ENCODE peak calls at places on chromosome 18, in seven cellular contexts. One of them, this sample, is unnamed.

GRCh38 chr18:24930974-24931373 is 421.0 kb downstream of the ZNF521 start:
- DNase-seq in effector CD4-positive, alpha-beta T cell: no peak
- DNase-seq in choroid plexus epithelial cell: no peak
- DNase-seq in left ventricle myocardium superior: no peak
- DNase-seq in lower lobe of right lung: no peak
- DNase-seq in 8988T: no peak
- DNase-seq in Peyer's patch: no peak
- DNase-seq in this sample: no peak

GRCh38 chr18:44392933-44393332 is 287.8 kb upstream of the SETBP1 start:
- DNase-seq in effector CD4-positive, alpha-beta T cell: no peak
- DNase-seq in choroid plexus epithelial cell: no peak
- DNase-seq in left ventricle myocardium superior: no peak
- DNase-seq in lower lobe of right lung: no peak
- DNase-seq in 8988T: no peak
- DNase-seq in Peyer's patch: no peak
- DNase-seq in this sample: no peak

GRCh38 chr18:61980355-61980754 is 87.5 kb upstream of the RNF152 start:
- DNase-seq in effector CD4-positive, alpha-beta T cell: no peak
- DNase-seq in choroid plexus epithelial cell: peak
- DNase-seq in left ventricle myocardium superior: no peak
- DNase-seq in lower lobe of right lung: no peak
- DNase-seq in 8988T: no peak
- DNase-seq in Peyer's patch: no peak
- DNase-seq in this sample: no peak

GRCh38 chr18:55549474-55550104 is 38.4 kb downstream of the TCF4 start:
- DNase-seq in effector CD4-positive, alpha-beta T cell: no peak
- DNase-seq in choroid plexus epithelial cell: no peak
- DNase-seq in left ventricle myocardium superior: no peak
- DNase-seq in lower lobe of right lung: no peak
- DNase-seq in 8988T: no peak
- DNase-seq in Peyer's patch: no peak
- DNase-seq in this sample: no peak

GRCh38 chr18:66495844-66496243 is 108.0 kb downstream of the CDH19 start:
- DNase-seq in effector CD4-positive, alpha-beta T cell: no peak
- DNase-seq in choroid plexus epithelial cell: peak
- DNase-seq in left ventricle myocardium superior: peak
- DNase-seq in lower lobe of right lung: peak
- DNase-seq in 8988T: no peak
- DNase-seq in Peyer's patch: peak
- DNase-seq in this sample: no peak

GRCh38 chr18:79476918-79477685 is 81.4 kb downstream of the NFATC1 start:
- DNase-seq in effector CD4-positive, alpha-beta T cell: no peak
- DNase-seq in choroid plexus epithelial cell: no peak
- DNase-seq in left ventricle myocardium superior: peak
- DNase-seq in lower lobe of right lung: no peak
- DNase-seq in 8988T: no peak
- DNase-seq in Peyer's patch: no peak
- DNase-seq in this sample: no peak

GRCh38 chr18:48719988-48720654 is 181.3 kb downstream of the CTIF start:
- DNase-seq in effector CD4-positive, alpha-beta T cell: no peak
- DNase-seq in choroid plexus epithelial cell: no peak
- DNase-seq in left ventricle myocardium superior: no peak
- DNase-seq in lower lobe of right lung: no peak
- DNase-seq in 8988T: no peak
- DNase-seq in Peyer's patch: no peak
- DNase-seq in this sample: no peak

GRCh38 chr18:46452820-46453219 is 204.2 kb downstream of the LOXHD1 start:
- DNase-seq in effector CD4-positive, alpha-beta T cell: no peak
- DNase-seq in choroid plexus epithelial cell: peak
- DNase-seq in left ventricle myocardium superior: no peak
- DNase-seq in lower lobe of right lung: no peak
- DNase-seq in 8988T: peak
- DNase-seq in Peyer's patch: no peak
- DNase-seq in this sample: no peak

GRCh38 chr18:41989508-41989907 is 34.5 kb downstream of the PIK3C3 start:
- DNase-seq in effector CD4-positive, alpha-beta T cell: no peak
- DNase-seq in choroid plexus epithelial cell: no peak
- DNase-seq in left ventricle myocardium superior: no peak
- DNase-seq in lower lobe of right lung: no peak
- DNase-seq in 8988T: no peak
- DNase-seq in Peyer's patch: no peak
- DNase-seq in this sample: no peak

GRCh38 chr18:37253424-37254255 is 312.0 kb downstream of the CELF4 start:
- DNase-seq in effector CD4-positive, alpha-beta T cell: no peak
- DNase-seq in choroid plexus epithelial cell: no peak
- DNase-seq in left ventricle myocardium superior: peak
- DNase-seq in lower lobe of right lung: peak
- DNase-seq in 8988T: no peak
- DNase-seq in Peyer's patch: no peak
- DNase-seq in this sample: no peak

GRCh38 chr18:25517881-25518715 is 166.1 kb upstream of the ZNF521 start:
- DNase-seq in effector CD4-positive, alpha-beta T cell: no peak
- DNase-seq in choroid plexus epithelial cell: no peak
- DNase-seq in left ventricle myocardium superior: no peak
- DNase-seq in lower lobe of right lung: no peak
- DNase-seq in 8988T: no peak
- DNase-seq in Peyer's patch: no peak
- DNase-seq in this sample: no peak

GRCh38 chr18:25109484-25109883 is 242.5 kb downstream of the ZNF521 start:
- DNase-seq in effector CD4-positive, alpha-beta T cell: no peak
- DNase-seq in choroid plexus epithelial cell: peak
- DNase-seq in left ventricle myocardium superior: no peak
- DNase-seq in lower lobe of right lung: no peak
- DNase-seq in 8988T: no peak
- DNase-seq in Peyer's patch: no peak
- DNase-seq in this sample: no peak

GRCh38 chr18:48186084-48186798 is 222.9 kb downstream of the ZBTB7C start:
- DNase-seq in effector CD4-positive, alpha-beta T cell: no peak
- DNase-seq in choroid plexus epithelial cell: no peak
- DNase-seq in left ventricle myocardium superior: no peak
- DNase-seq in lower lobe of right lung: no peak
- DNase-seq in 8988T: no peak
- DNase-seq in Peyer's patch: no peak
- DNase-seq in this sample: no peak

GRCh38 chr18:12278765-12279682 is 24.9 kb downstream of the CIDEA start:
- DNase-seq in effector CD4-positive, alpha-beta T cell: no peak
- DNase-seq in choroid plexus epithelial cell: peak
- DNase-seq in left ventricle myocardium superior: peak
- DNase-seq in lower lobe of right lung: peak
- DNase-seq in 8988T: peak
- DNase-seq in Peyer's patch: peak
- DNase-seq in this sample: no peak

GRCh38 chr18:32576296-32576916 is 105.7 kb upstream of the GAREM1 start:
- DNase-seq in effector CD4-positive, alpha-beta T cell: no peak
- DNase-seq in choroid plexus epithelial cell: peak
- DNase-seq in left ventricle myocardium superior: no peak
- DNase-seq in lower lobe of right lung: no peak
- DNase-seq in 8988T: no peak
- DNase-seq in Peyer's patch: no peak
- DNase-seq in this sample: no peak

GRCh38 chr18:53421869-53422268 is 802.6 kb downstream of the MBD2 start:
- DNase-seq in effector CD4-positive, alpha-beta T cell: no peak
- DNase-seq in choroid plexus epithelial cell: no peak
- DNase-seq in left ventricle myocardium superior: no peak
- DNase-seq in lower lobe of right lung: no peak
- DNase-seq in 8988T: no peak
- DNase-seq in Peyer's patch: no peak
- DNase-seq in this sample: no peak

GRCh38 chr18:13036622-13037320 is 45.6 kb downstream of the CEP192 start:
- DNase-seq in effector CD4-positive, alpha-beta T cell: no peak
- DNase-seq in choroid plexus epithelial cell: peak
- DNase-seq in left ventricle myocardium superior: no peak
- DNase-seq in lower lobe of right lung: no peak
- DNase-seq in 8988T: no peak
- DNase-seq in Peyer's patch: no peak
- DNase-seq in this sample: no peak

GRCh38 chr18:7576685-7577084 is 9.6 kb downstream of the PTPRM start:
- DNase-seq in effector CD4-positive, alpha-beta T cell: no peak
- DNase-seq in choroid plexus epithelial cell: peak
- DNase-seq in left ventricle myocardium superior: no peak
- DNase-seq in lower lobe of right lung: no peak
- DNase-seq in 8988T: no peak
- DNase-seq in Peyer's patch: no peak
- DNase-seq in this sample: no peak

GRCh38 chr18:57439617-57439975 is 4.4 kb downstream of the ONECUT2 start:
- DNase-seq in effector CD4-positive, alpha-beta T cell: no peak
- DNase-seq in choroid plexus epithelial cell: no peak
- DNase-seq in left ventricle myocardium superior: no peak
- DNase-seq in lower lobe of right lung: no peak
- DNase-seq in 8988T: no peak
- DNase-seq in Peyer's patch: no peak
- DNase-seq in this sample: no peak

GRCh38 chr18:80228051-80228848 is 19.1 kb downstream of the PARD6G start:
- DNase-seq in effector CD4-positive, alpha-beta T cell: no peak
- DNase-seq in choroid plexus epithelial cell: no peak
- DNase-seq in left ventricle myocardium superior: no peak
- DNase-seq in lower lobe of right lung: no peak
- DNase-seq in 8988T: no peak
- DNase-seq in Peyer's patch: no peak
- DNase-seq in this sample: no peak

GRCh38 chr18:36352384-36352783 is 54.9 kb downstream of the FHOD3 start:
- DNase-seq in effector CD4-positive, alpha-beta T cell: no peak
- DNase-seq in choroid plexus epithelial cell: peak
- DNase-seq in left ventricle myocardium superior: no peak
- DNase-seq in lower lobe of right lung: no peak
- DNase-seq in 8988T: no peak
- DNase-seq in Peyer's patch: no peak
- DNase-seq in this sample: no peak

GRCh38 chr18:79965119-79965902 is 868 bp downstream of the HSBP1L1 start:
- DNase-seq in effector CD4-positive, alpha-beta T cell: no peak
- DNase-seq in choroid plexus epithelial cell: peak
- DNase-seq in left ventricle myocardium superior: no peak
- DNase-seq in lower lobe of right lung: peak
- DNase-seq in 8988T: no peak
- DNase-seq in Peyer's patch: peak
- DNase-seq in this sample: no peak

GRCh38 chr18:44742741-44743311 is 62.1 kb downstream of the SETBP1 start:
- DNase-seq in effector CD4-positive, alpha-beta T cell: no peak
- DNase-seq in choroid plexus epithelial cell: peak
- DNase-seq in left ventricle myocardium superior: peak
- DNase-seq in lower lobe of right lung: no peak
- DNase-seq in 8988T: no peak
- DNase-seq in Peyer's patch: peak
- DNase-seq in this sample: no peak

GRCh38 chr18:62089174-62089573 is 97.7 kb downstream of the PIGN start:
- DNase-seq in effector CD4-positive, alpha-beta T cell: no peak
- DNase-seq in choroid plexus epithelial cell: no peak
- DNase-seq in left ventricle myocardium superior: no peak
- DNase-seq in lower lobe of right lung: no peak
- DNase-seq in 8988T: no peak
- DNase-seq in Peyer's patch: no peak
- DNase-seq in this sample: no peak

GRCh38 chr18:25326231-25327042 is 25.5 kb downstream of the ZNF521 start:
- DNase-seq in effector CD4-positive, alpha-beta T cell: no peak
- DNase-seq in choroid plexus epithelial cell: no peak
- DNase-seq in left ventricle myocardium superior: no peak
- DNase-seq in lower lobe of right lung: no peak
- DNase-seq in 8988T: no peak
- DNase-seq in Peyer's patch: no peak
- DNase-seq in this sample: no peak

This sample was measured in T-helper 1 cell.